ENCODE peak calls at places on chromosomes 16 and 17, in six cellular contexts. Q, A, H, U, Y and L are unnamed samples.
A peak's percentile ranks its signal among the peaks of the same experiment; 100 is the strongest.

GRCh38 chr17:29379084-29379811 is 10.9 kb upstream of the TAOK1 start:
- DNase-seq in H (no peak), A (peak; percentile 72), Y (no peak), Q (no peak), U (peak; percentile 29), L (no peak)

GRCh38 chr16:69443809-69444611 is 19.6 kb downstream of the CYB5B start:
- DNase-seq in A (no peak), U (no peak), Y (no peak), Q (no peak), H (no peak), L (no peak)

GRCh38 chr16:89422905-89423630 is 67.3 kb downstream of the ANKRD11 start:
- DNase-seq in Y (peak; percentile 57), A (no peak), Q (no peak), H (peak; percentile 59), U (no peak), L (peak; percentile 89)

GRCh38 chr17:71224824-71225575 is 895.8 kb upstream of the SOX9 start:
- DNase-seq in U (no peak), Y (no peak), H (peak; percentile 18), A (no peak), Q (no peak), L (no peak)

GRCh38 chr16:77844801-77845200 is 56.4 kb downstream of the VAT1L start:
- DNase-seq in U (no peak), A (no peak), H (no peak), Y (no peak), Q (no peak), L (no peak)

GRCh38 chr16:83727018-83727417 is 80.8 kb upstream of the HSBP1 start:
- DNase-seq in Q (no peak), A (no peak), U (no peak), Y (no peak), H (no peak), L (peak; percentile 83)

GRCh38 chr17:32484041-32484461 is 2.7 kb upstream of the CDK5R1 start:
- DNase-seq in U (no peak), Y (no peak), Q (no peak), H (no peak), A (no peak), L (peak; percentile 54)

GRCh38 chr16:65418435-65418834 is 296.6 kb upstream of the CDH11 start:
- DNase-seq in U (no peak), H (no peak), Y (no peak), Q (no peak), A (no peak), L (no peak)

GRCh38 chr17:76432712-76433336 is 20.1 kb downstream of the UBE2O start:
- DNase-seq in Q (peak; percentile 71), Y (peak; percentile 58), U (peak; percentile 24), A (no peak), H (peak; percentile 65), L (no peak)

GRCh38 chr17:49069585-49070273 is 62.8 kb upstream of the B4GALNT2 start:
- DNase-seq in U (no peak), Q (no peak), Y (no peak), H (peak; percentile 56), A (no peak), L (no peak)

GRCh38 chr17:81100668-81101067 is 64.6 kb upstream of the PVALEF start:
- DNase-seq in H (no peak), Y (no peak), A (no peak), Q (no peak), U (no peak), L (no peak)

GRCh38 chr17:17275991-17276390 is 5.1 kb downstream of the COPS3 start:
- DNase-seq in U (no peak), Y (no peak), Q (no peak), A (no peak), H (no peak), L (no peak)

GRCh38 chr17:4560837-4561241 is 462 bp upstream of the GGT6 start:
- DNase-seq in A (no peak), H (no peak), U (peak; percentile 38), Y (peak; percentile 69), Q (no peak), L (peak; percentile 80)
- H2AFZ ChIP-seq in A (no peak overlapping the region), H (no peak overlapping the region), U (no peak overlapping the region), Y (peak overlapping the region; percentile 78), Q (no peak overlapping the region), L (no peak overlapping the region)

GRCh38 chr16:13633381-13633861 is 286.5 kb upstream of the ERCC4 start:
- DNase-seq in U (no peak), H (no peak), A (no peak), Y (no peak), Q (no peak), L (no peak)

GRCh38 chr16:13634253-13634652 is 285.7 kb upstream of the ERCC4 start:
- DNase-seq in U (no peak), H (no peak), Q (no peak), Y (no peak), A (no peak), L (no peak)

GRCh38 chr16:13643412-13643811 is 276.5 kb upstream of the ERCC4 start:
- DNase-seq in Y (no peak), A (no peak), U (no peak), H (no peak), Q (no peak), L (no peak)

GRCh38 chr16:13634921-13635320 is 285.0 kb upstream of the ERCC4 start:
- DNase-seq in U (no peak), Q (no peak), Y (no peak), H (no peak), A (no peak), L (no peak)

DNA sequence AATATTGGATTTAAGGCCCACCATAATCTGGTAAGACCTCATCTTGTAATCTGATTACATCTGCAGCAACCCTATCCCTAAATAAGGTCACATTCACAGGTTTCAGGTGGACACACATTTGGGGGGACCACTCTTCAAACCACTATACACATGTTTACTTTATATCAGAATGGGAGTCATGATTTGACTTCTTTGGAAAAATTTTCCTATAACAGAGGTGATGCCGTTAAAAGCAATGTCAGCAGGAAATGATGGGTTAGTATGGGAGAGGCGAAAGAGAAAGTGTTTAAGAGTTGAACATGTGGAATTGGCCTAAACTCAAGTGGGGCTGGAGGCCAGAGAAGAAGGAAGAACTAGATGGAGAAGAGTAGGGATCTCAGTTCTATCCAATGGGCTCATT is 281.7 kb upstream of the ERCC4 start:
- DNase-seq in Q (no peak), A (no peak), H (no peak), U (no peak), Y (no peak), L (peak; percentile 70)
- H3K79me2 ChIP-seq in Q (no peaks in the 10 kb centered on the region), A (no peaks in the 10 kb centered on the region), H (no peaks in the 10 kb centered on the region), U (no peaks in the 10 kb centered on the region), Y (no peaks in the 10 kb centered on the region), L (no peaks in the 10 kb centered on the region)

GRCh38 chr17:63973930-63974593 is 1.3 kb upstream of the SCN4A start:
- DNase-seq in Q (no peak), H (peak; percentile 63), U (no peak), Y (no peak), A (peak; percentile 58), L (peak; percentile 81)

GRCh38 chr17:63973247-63973646 is 529 bp upstream of the SCN4A start:
- DNase-seq in H (no peak), A (no peak), U (no peak), Y (no peak), Q (no peak), L (peak; percentile 47)

GRCh38 chr17:63972796-63973195 is at the start of gene SCN4A:
- DNase-seq in U (no peak), H (no peak), Q (no peak), Y (no peak), A (no peak), L (no peak)

GRCh38 chr17:63975541-63976092 is 2.9 kb upstream of the SCN4A start:
- DNase-seq in U (no peak), Y (no peak), H (no peak), A (no peak), Q (no peak), L (peak; percentile 48)

DNA sequence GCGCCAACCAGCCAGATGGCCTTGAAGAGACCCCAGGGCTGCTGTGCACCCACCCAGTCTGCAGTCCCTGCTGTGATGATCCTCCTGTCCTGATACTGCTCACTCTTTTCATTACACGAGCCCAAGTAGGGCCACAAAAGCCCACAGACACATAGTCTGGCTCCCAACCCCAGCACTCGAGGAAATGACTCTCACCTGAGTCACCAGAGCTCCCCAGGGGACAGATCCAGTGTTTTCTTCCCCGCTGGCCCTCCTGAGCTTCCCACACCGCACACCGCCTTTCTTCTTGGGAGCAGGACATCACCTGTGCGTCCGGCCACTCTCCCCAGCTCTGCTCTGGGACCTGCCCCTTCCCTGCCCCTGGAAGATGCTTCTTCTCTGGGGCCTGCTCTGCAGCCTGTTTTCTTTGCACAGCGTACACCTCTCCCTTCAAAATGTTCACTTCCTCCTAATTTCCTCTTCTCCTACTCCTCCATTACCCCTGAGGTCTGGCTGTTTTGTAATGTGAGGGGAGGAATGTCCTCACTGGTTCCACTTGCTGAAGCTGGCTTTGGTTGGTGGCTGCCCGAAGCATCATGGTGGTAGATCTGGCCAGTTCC is 2.0 kb upstream of the SCN4A start:
- DNase-seq in A (peak; percentile 61), H (peak; percentile 95), Q (no peak), U (no peak), Y (no peak), L (peak; percentile 96)
- H2AFZ ChIP-seq in A (peak overlapping the region; percentile 58), H (peak overlapping the region; percentile 46), Q (no peak overlapping the region), U (no peak overlapping the region), Y (no peak overlapping the region), L (no peak overlapping the region)

GRCh38 chr17:74204474-74204873 is 996 bp downstream of the RPL38 start:
- DNase-seq in Q (peak; percentile 24), H (no peak), A (no peak), U (no peak), Y (no peak), L (no peak)
- H3K79me2 ChIP-seq in Q (peaks cover 49% of the 10 kb centered on the region), H (peaks cover 50% of the 10 kb centered on the region), A (peaks cover 51% of the 10 kb centered on the region), U (peaks cover 51% of the 10 kb centered on the region), Y (peaks cover 56% of the 10 kb centered on the region), L (peaks cover 49% of the 10 kb centered on the region)